ENCODE peak calls at places on chromosomes 5 and 9, in nine cellular contexts. S is mammary epithelial cell, Y is ascending aorta, E is psoas muscle, A is Panc1, Q is heart left ventricle, J is colonic mucosa, K is sigmoid colon, M is tibial artery. N is an unnamed sample.

GRCh38 chr5:180618830-180619562 is 27.7 kb upstream of the SCGB3A1 start:
- DNase-seq in S (peak; percentile 28), Y (no peak), E (no peak), A (no peak), Q (no peak), J (no peak), K (no peak), M (no peak), N (no peak)

GRCh38 chr5:140214831-140215230 is 39.8 kb downstream of the CYSTM1 start:
- DNase-seq in S (peak; percentile 92), Y (no peak), E (peak; percentile 79), A (no peak), Q (no peak), J (no peak), K (no peak), M (no peak), N (no peak)

GRCh38 chr5:74232281-74232680 is 408.2 kb downstream of the ENC1 start:
- DNase-seq in S (peak; percentile 99), Y (no peak), E (no peak), A (no peak), Q (no peak), J (no peak), K (no peak), M (no peak), N (no peak)

GRCh38 chr5:135030691-135031145 is 3.3 kb downstream of the PITX1 start:
- DNase-seq in S (no peak), Y (no peak), E (no peak), A (no peak), Q (no peak), J (no peak), K (no peak), M (no peak), N (no peak)

GRCh38 chr5:174402224-174402812 is 322.1 kb upstream of the MSX2 start:
- DNase-seq in S (no peak), Y (no peak), E (no peak), A (no peak), Q (no peak), J (no peak), K (no peak), M (no peak), N (no peak)

GRCh38 chr5:80959768-80960442 is at the start of gene RASGRF2:
- DNase-seq in S (no peak), Y (no peak), E (peak; percentile 18), A (no peak), Q (peak; percentile 25), J (peak; percentile 66), K (peak; percentile 65), M (no peak), N (peak; percentile 57)

GRCh38 chr5:139246394-139246793 is 47.1 kb upstream of the MATR3 start:
- DNase-seq in S (peak; percentile 48), Y (no peak), E (peak; percentile 14), A (no peak), Q (no peak), J (no peak), K (no peak), M (no peak), N (no peak)

GRCh38 chr9:98860871-98861293 is 53.4 kb downstream of the GALNT12 start:
- DNase-seq in S (peak; percentile 25), Y (peak; percentile 79), E (peak; percentile 46), A (peak; percentile 12), Q (peak; percentile 84), J (peak; percentile 43), K (peak; percentile 92), M (peak; percentile 78), N (no peak)

GRCh38 chr5:95022967-95023695 is 261.8 kb downstream of the MCTP1 start:
- DNase-seq in S (peak; percentile 13), Y (no peak), E (no peak), A (no peak), Q (no peak), J (no peak), K (no peak), M (peak; percentile 25), N (no peak)

GRCh38 chr5:123207321-123207645 is 118.2 kb downstream of the PRDM6 start:
- DNase-seq in S (no peak), Y (no peak), E (no peak), A (no peak), Q (no peak), J (no peak), K (no peak), M (no peak), N (no peak)

GRCh38 chr9:37963936-37964739 is 60.2 kb upstream of the SLC25A51 start:
- DNase-seq in S (peak; percentile 91), Y (peak; percentile 91), E (peak; percentile 46), A (no peak), Q (no peak), J (peak; percentile 66), K (no peak), M (peak; percentile 58), N (no peak)

GRCh38 chr5:539469-540214 is 15.4 kb upstream of the SLC9A3 start:
- DNase-seq in S (no peak), Y (no peak), E (no peak), A (no peak), Q (peak; percentile 9), J (no peak), K (peak; percentile 20), M (no peak), N (peak; percentile 16)

GRCh38 chr5:124371121-124371706 is 375.2 kb downstream of the ZNF608 start:
- DNase-seq in S (no peak), Y (no peak), E (no peak), A (no peak), Q (peak; percentile 55), J (peak; percentile 24), K (peak; percentile 81), M (peak; percentile 76), N (no peak)

GRCh38 chr9:134321571-134321930 is 4.7 kb upstream of the RXRA start:
- DNase-seq in S (no peak), Y (no peak), E (no peak), A (no peak), Q (no peak), J (no peak), K (peak; percentile 37), M (peak; percentile 8), N (no peak)

GRCh38 chr9:95857122-95857521 is 18.4 kb upstream of the ERCC6L2 start:
- DNase-seq in S (peak; percentile 65), Y (no peak), E (no peak), A (no peak), Q (no peak), J (no peak), K (no peak), M (no peak), N (no peak)

GRCh38 chr5:76177974-76178373 is 94.8 kb downstream of the SV2C start:
- DNase-seq in S (no peak), Y (no peak), E (no peak), A (no peak), Q (no peak), J (no peak), K (no peak), M (no peak), N (no peak)
- H3K4me1 ChIP-seq in S (no peaks in the 10 kb centered on the region), Y (no peaks in the 10 kb centered on the region), E (no peaks in the 10 kb centered on the region), A (no peaks in the 10 kb centered on the region), Q (no peaks in the 10 kb centered on the region), J (no peaks in the 10 kb centered on the region), K (no peaks in the 10 kb centered on the region), M (no peaks in the 10 kb centered on the region), N (no peaks in the 10 kb centered on the region)

GRCh38 chr9:129102791-129103594 is 7.6 kb downstream of the CRAT start:
- DNase-seq in S (peak; percentile 57), Y (no peak), E (peak; percentile 67), A (no peak), Q (peak; percentile 66), J (peak; percentile 54), K (no peak), M (no peak), N (no peak)
- TF ChIP-seq CTCF in S (peak; percentile 57), Y (no peak), E (peak; percentile 56), A (peak; percentile 77), Q (peak; percentile 33), J (peak; percentile 46), K (no peak), M (peak; percentile 16), N (peak; percentile 10)

GRCh38 chr5:68246802-68247201 is 31.2 kb downstream of the PIK3R1 start:
- DNase-seq in S (no peak), Y (no peak), E (no peak), A (no peak), Q (no peak), J (no peak), K (no peak), M (no peak), N (no peak)
- H3K4me1 ChIP-seq in S (peaks cover 18% of the 10 kb centered on the region), Y (peaks cover 50% of the 10 kb centered on the region), E (peaks cover 51% of the 10 kb centered on the region), A (peaks cover 42% of the 10 kb centered on the region), Q (peaks cover 41% of the 10 kb centered on the region), J (no peaks in the 10 kb centered on the region), K (no peaks in the 10 kb centered on the region), M (no peaks in the 10 kb centered on the region), N (peaks cover 60% of the 10 kb centered on the region)

GRCh38 chr5:78633710-78634109 is 14.9 kb downstream of the LHFPL2 start:
- DNase-seq in S (no peak), Y (no peak), E (no peak), A (no peak), Q (no peak), J (no peak), K (no peak), M (no peak), N (no peak)

GRCh38 chr5:78632467-78632866 is 16.1 kb downstream of the LHFPL2 start:
- DNase-seq in S (no peak), Y (no peak), E (no peak), A (no peak), Q (no peak), J (no peak), K (no peak), M (no peak), N (no peak)

GRCh38 chr5:78636682-78637081 is 11.9 kb downstream of the LHFPL2 start:
- DNase-seq in S (no peak), Y (no peak), E (no peak), A (no peak), Q (no peak), J (no peak), K (no peak), M (no peak), N (no peak)

GRCh38 chr5:78631931-78632330 is 16.6 kb downstream of the LHFPL2 start:
- DNase-seq in S (no peak), Y (no peak), E (no peak), A (no peak), Q (no peak), J (no peak), K (no peak), M (no peak), N (no peak)

DNA sequence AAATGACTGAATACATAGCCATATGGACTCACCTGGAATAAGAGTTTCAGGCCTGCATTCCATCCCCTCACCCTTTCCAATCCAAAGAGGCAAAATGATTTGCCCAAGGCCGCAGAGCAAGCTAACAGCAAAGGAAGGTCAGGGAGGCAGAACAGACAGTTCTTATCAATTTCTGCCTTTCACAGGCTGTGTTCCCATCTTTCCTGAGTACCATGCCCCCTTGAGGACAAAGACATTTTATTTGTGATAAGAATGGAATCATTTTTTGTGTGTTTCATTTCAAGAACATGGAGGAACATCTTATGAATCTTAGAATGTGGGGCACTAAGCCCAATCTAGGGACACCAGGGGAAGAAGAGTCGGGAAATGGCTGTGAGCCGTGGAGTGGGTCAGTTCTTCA is 13.9 kb downstream of the LHFPL2 start:
- DNase-seq in S (no peak), Y (no peak), E (no peak), A (no peak), Q (no peak), J (no peak), K (no peak), M (no peak), N (no peak)
- TF ChIP-seq CTCF in S (no peak), Y (no peak), E (no peak), A (peak; percentile 31), Q (no peak), J (no peak), K (no peak), M (no peak), N (no peak)

N was measured in right lobe of liver.